ENCODE peak calls at places on chromosomes 3 and 15, in five cellular contexts. K, U, G, H and M are unnamed samples.

GRCh38 chr3:133880287-133880686 is 15.4 kb downstream of the RAB6B start:
- DNase-seq in K (no peak), U (peak), G (no peak), H (no peak), M (no peak)

GRCh38 chr3:78455737-78456136 is 1312.1 kb downstream of the ROBO1 start:
- DNase-seq in K (no peak), U (no peak), G (no peak), H (no peak), M (no peak)

GRCh38 chr3:70832035-70832795 is 519.8 kb upstream of the MDFIC2 start:
- DNase-seq in K (no peak), U (no peak), G (no peak), H (peak), M (peak)

GRCh38 chr3:144106970-144107369 is 135.3 kb downstream of the DIPK2A start:
- DNase-seq in K (no peak), U (no peak), G (no peak), H (no peak), M (no peak)

GRCh38 chr15:35533130-35534110 is 12.5 kb downstream of the DPH6 start:
- DNase-seq in K (no peak), U (no peak), G (no peak), H (peak), M (peak)

GRCh38 chr15:32098033-32098432 is 67.7 kb downstream of the CHRNA7 start:
- DNase-seq in K (no peak), U (no peak), G (no peak), H (no peak), M (no peak)

GRCh38 chr3:194852836-194853508 is 167.3 kb downstream of the FAM43A start:
- DNase-seq in K (no peak), U (no peak), G (no peak), H (no peak), M (no peak)

GRCh38 chr3:149336925-149337324 is 3.5 kb upstream of the TM4SF18 start:
- DNase-seq in K (no peak), U (no peak), G (no peak), H (no peak), M (no peak)

GRCh38 chr15:82680200-82681102 is 29.2 kb downstream of the AP3B2 start:
- DNase-seq in K (peak), U (peak), G (peak), H (no peak), M (no peak)

GRCh38 chr15:42364529-42364928 is 5.2 kb downstream of the CAPN3 start:
- DNase-seq in K (no peak), U (no peak), G (no peak), H (no peak), M (no peak)

GRCh38 chr3:165746874-165747273 is 90.3 kb downstream of the BCHE start:
- DNase-seq in K (no peak), U (no peak), G (no peak), H (no peak), M (no peak)

GRCh38 chr3:186418601-186419238 is 56.7 kb upstream of the DGKG start:
- DNase-seq in K (no peak), U (peak), G (peak), H (peak), M (no peak)

GRCh38 chr3:190119734-190120133 is 963 bp downstream of the P3H2 start:
- DNase-seq in K (no peak), U (no peak), G (no peak), H (no peak), M (no peak)

GRCh38 chr15:33623010-33623409 is 312.2 kb downstream of the RYR3 start:
- DNase-seq in K (no peak), U (no peak), G (peak), H (no peak), M (no peak)

GRCh38 chr15:32840481-32841245 is 122.9 kb downstream of the GREM1 start:
- DNase-seq in K (no peak), U (no peak), G (no peak), H (peak), M (peak)

GRCh38 chr3:179258820-179259219 is 7.9 kb upstream of the KCNMB3 start:
- DNase-seq in K (no peak), U (no peak), G (no peak), H (no peak), M (no peak)

GRCh38 chr15:101000271-101000681 is 81.1 kb downstream of the LRRK1 start:
- DNase-seq in K (no peak), U (no peak), G (peak), H (no peak), M (peak)

GRCh38 chr15:74387988-74388955 is 20.8 kb upstream of the CYP11A1 start:
- DNase-seq in K (no peak), U (no peak), G (peak), H (no peak), M (no peak)

GRCh38 chr3:124347418-124347817 is 355.5 kb upstream of the ROPN1 start:
- DNase-seq in K (no peak), U (no peak), G (no peak), H (no peak), M (no peak)

GRCh38 chr3:57852896-57853295 is 96.8 kb downstream of the SLMAP start:
- DNase-seq in K (no peak), U (no peak), G (peak), H (peak), M (peak)

GRCh38 chr15:31397851-31398661 is 71.4 kb downstream of the KLF13 start:
- DNase-seq in K (no peak), U (peak), G (peak), H (no peak), M (no peak)

GRCh38 chr3:197555281-197556261 is at the start of gene BDH1:
- DNase-seq in K (peak), U (peak), G (peak), H (peak), M (no peak)

GRCh38 chr3:120796944-120797343 is 54.4 kb downstream of the GTF2E1 start:
- DNase-seq in K (no peak), U (no peak), G (no peak), H (no peak), M (no peak)

GRCh38 chr3:171640520-171641412 is 169.5 kb downstream of the PLD1 start:
- DNase-seq in K (no peak), U (peak), G (peak), H (peak), M (peak)

GRCh38 chr3:196288141-196288460 is 575 bp upstream of the PCYT1A start:
- DNase-seq in K (no peak), U (no peak), G (no peak), H (peak), M (peak)

GRCh38 chr3:172512363-172512762 is 10.9 kb downstream of the TNFSF10 start:
- DNase-seq in K (no peak), U (no peak), G (no peak), H (peak), M (no peak)

GRCh38 chr15:100711479-100712130 is 109.2 kb downstream of the ASB7 start:
- DNase-seq in K (no peak), U (no peak), G (no peak), H (no peak), M (peak)

GRCh38 chr3:194565597-194566190 is 67.5 kb downstream of the TMEM44 start:
- DNase-seq in K (no peak), U (no peak), G (no peak), H (peak), M (peak)

GRCh38 chr3:111592143-111592542 is 3.0 kb downstream of the ZBED2 start:
- DNase-seq in K (no peak), U (no peak), G (no peak), H (no peak), M (peak)

GRCh38 chr15:74817370-74817737 is 4.7 kb downstream of the LMAN1L start:
- DNase-seq in K (no peak), U (peak), G (peak), H (peak), M (peak)

GRCh38 chr15:89441295-89441762 is 55.1 kb downstream of the RHCG start:
- DNase-seq in K (no peak), U (no peak), G (no peak), H (no peak), M (no peak)

GRCh38 chr15:37891754-37892368 is 42.6 kb upstream of the TMCO5A start:
- DNase-seq in K (peak), U (peak), G (peak), H (peak), M (peak)

GRCh38 chr3:119357190-119357589 is 63.0 kb downstream of the ARHGAP31 start:
- DNase-seq in K (no peak), U (no peak), G (peak), H (no peak), M (no peak)

GRCh38 chr3:155870945-155871745 is 695 bp downstream of the GMPS start:
- DNase-seq in K (peak), U (peak), G (peak), H (no peak), M (no peak)

GRCh38 chr3:148955544-148956346 is 35.6 kb upstream of the GYG1 start:
- DNase-seq in K (peak), U (no peak), G (peak), H (peak), M (peak)

DNA sequence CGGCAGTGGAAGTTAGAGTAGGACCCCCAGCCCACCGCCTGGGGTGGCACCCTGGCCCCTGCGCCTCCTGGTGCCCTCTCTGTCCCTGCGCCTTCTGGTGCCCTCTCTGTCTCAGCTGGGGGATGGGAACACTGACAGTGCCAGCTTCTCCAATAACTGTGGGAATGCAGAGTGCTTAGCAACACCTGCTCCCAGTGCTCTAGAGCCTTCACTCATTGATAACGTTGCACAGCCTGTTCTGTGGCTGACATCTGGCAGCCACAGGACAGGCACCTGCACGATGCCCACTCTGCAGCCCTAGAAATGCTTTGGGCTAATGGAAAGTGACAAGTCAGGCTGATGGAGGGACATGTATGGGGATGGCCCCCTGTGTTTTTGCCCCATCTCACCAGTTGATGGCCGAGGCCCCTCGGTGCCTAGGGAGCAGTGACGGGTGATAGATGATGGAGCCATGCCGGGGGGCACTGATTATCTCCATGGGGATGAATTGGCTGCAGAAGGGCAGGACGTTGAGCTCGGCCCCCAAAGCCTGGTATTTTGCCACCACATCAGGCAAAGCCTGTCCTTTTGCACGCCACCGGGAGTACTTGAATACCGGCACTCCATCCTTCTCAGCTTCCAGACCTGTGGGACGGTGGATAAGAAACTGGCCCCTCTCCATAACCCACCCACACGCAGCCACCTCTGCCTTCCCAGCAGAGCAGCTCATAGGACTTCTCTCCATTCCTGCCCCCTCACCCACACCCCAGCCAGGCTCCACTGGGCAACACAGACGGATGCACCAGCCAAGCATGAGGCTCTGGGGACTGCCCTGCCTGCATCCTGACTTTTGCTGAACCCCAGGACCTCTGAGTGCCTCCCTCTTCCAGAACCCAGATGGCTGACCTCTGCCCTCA is 22.1 kb downstream of the ALDH1L1 start:
- DNase-seq in K (no peak), U (no peak), G (no peak), H (no peak), M (no peak)
- H4K8ac ChIP-seq in K (no peak), U (no peak), G (no peak), H (no peak), M (no peak)

DNA sequence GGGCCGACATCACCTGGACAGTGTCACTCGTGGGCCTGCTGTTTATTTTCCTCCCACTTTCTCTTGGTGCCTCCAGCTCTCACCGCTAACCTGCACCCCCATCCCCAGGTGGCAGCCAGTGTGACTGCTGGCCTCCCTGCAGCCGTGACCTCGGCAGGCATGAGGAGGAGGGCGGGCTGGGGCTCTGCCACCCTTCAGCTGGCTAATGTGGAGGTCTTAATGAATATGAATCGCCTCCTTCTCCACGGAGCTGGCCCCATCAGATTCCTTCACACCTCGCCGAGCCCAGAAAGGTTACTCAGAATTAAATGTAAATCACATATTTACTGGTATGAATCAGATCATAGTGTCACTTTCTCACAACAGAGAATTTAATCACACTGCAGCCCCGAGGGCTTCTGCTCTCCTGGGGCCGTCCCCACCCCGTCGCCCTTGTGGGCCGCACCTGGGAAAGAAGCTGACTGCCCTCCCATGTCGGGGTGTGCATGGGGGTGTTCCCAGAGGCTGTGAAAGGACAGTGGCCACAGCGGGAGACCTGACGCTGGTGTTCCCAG is 171.1 kb upstream of the TLE3 start:
- DNase-seq in K (no peak), U (no peak), G (peak), H (no peak), M (no peak)
- H4K8ac ChIP-seq in K (no peak), U (no peak), G (no peak), H (no peak), M (no peak)

DNA sequence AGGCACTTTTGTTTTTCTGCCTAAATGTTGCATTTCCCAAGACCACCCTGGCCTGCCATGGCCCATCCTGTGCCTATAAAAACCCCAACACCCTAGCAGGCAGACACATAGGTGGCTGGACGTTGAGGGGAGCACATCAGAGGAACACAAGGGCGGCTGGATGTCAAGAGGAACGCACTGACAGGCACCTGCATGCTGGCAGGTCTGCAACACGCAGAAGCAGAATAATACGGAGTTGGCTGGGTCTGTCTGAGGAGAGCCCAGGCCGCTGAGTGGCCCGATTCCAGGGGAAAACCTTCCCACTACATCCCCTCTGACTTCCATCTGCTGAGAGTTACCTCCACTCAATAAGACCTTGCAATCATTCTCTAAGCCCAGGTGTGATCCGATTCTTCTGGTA is 765.6 kb downstream of the PLOD2 start:
- DNase-seq in K (no peak), U (no peak), G (no peak), H (no peak), M (no peak)
- H4K8ac ChIP-seq in K (no peak), U (no peak), G (no peak), H (peak), M (no peak)

DNA sequence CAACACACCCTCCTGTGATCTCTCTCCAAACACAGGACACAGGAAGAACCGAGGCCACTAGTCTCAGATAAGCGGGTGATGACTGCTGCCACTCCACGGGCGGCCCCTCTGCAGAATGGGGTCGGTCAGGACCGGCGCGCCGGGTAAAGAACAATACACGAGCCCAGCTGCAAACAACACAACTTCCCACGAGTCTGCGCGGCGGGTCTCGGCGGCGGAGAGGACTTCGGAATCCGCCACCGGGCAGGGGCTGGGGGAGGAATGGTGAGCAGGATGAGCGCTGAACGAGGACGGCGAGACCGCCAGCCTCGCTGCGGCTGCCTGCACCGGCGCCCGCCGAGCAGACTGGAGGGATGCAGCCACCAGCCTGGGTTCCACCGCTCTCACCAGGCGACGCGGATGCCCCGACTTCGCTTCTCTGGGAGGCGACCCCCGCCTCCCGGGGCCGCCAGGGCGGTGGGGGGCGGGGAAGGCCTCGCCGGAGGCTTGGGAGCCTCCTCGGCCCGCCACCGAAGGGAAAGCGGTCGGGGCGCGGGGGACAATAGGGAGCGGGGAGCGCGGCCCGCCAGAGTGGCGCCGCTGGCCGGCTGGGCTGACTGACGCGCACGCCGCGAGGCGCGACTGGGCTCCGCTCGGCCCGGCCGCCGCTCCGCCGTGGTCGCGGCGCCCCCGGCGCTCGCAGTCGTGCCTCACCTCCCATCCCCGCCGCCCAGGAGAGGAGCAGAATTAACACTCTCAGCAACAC is 548 bp downstream of the ADAM10 start:
- DNase-seq in K (peak), U (peak), G (peak), H (peak), M (no peak)
- H4K8ac ChIP-seq in K (no peak), U (no peak), G (no peak), H (peak), M (peak)

DNA sequence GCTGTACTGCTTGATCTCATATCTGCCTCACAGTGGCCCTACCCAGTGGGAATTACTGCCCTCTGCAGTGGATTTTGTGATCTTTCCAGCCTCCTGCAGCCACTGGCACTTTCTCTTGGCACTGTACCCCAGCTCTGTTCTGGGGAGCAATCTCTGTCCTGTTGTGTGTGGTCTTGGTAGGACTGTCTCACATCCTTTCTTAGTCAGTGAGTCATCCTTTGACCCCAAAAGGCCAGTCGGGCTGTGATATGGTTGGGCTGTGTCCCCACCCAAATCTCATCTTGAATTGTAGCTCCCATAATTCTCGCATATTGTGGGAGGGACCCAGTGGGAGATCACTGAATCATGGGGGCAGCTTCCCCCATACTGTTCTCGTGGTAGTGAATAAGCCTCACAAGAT is 133.3 kb upstream of the TPM1 start:
- DNase-seq in K (no peak), U (no peak), G (no peak), H (no peak), M (no peak)
- H4K8ac ChIP-seq in K (no peak), U (no peak), G (no peak), H (no peak), M (no peak)

DNA sequence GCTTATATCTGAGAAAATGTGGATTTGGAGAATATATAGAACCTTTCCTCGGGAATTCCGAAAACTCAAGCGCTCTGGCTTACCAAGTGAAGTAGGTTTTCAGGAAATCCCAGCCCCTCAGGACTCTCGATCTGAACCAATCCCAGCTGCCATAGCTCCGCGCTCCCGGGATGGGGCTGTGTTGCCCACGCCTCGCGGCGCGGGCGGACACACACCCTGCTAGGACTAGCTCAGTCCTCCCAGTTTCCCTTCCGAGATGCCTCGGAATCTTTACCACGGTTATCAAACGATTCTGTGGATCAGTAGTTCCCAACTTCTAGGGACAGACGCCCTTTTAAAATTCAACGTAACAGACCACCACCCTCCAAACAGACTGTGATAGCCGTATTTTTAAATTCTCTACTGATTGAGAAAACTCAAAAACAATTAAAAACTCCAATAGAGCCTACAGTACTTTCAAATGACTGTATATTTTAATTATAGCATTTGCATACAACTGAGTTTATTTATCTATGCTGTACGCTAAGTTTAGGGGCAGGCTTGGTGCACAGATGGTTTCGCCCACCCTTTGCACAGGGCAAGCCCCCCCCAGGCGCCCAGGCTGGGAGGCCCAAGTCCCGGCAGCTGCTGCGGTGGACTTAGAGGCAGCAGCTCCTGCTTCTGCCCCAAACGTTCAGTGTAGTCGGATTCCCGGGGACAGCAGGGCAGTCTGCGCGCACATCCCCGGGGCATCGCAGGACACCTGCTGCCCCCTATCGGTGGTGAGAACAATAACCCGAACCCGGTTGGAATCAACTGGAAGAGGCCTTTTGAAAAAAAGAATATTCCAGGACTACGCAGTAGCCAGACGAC is 52.3 kb downstream of the CCDC54 start:
- DNase-seq in K (peak), U (peak), G (peak), H (peak), M (peak)
- H4K8ac ChIP-seq in K (no peak), U (no peak), G (no peak), H (peak), M (no peak)

GRCh38 chr15:78810377-78811123 is 714 bp downstream of the ADAMTS7 start:
- DNase-seq in K (peak), U (peak), G (peak), H (peak), M (peak)
- H4K8ac ChIP-seq in K (no peak), U (no peak), G (no peak), H (peak), M (no peak)